ENCODE peak calls at places on chromosomes 13 and 19, in four cellular contexts. One of them, this sample, is unnamed.

GRCh38 chr19:29454109-29454508 is 71.7 kb upstream of the VSTM2B start:
- DNase-seq in heart right ventricle: no peak
- DNase-seq in A549: no peak
- DNase-seq in retinal pigment epithelial cell: no peak
- DNase-seq in this sample: no peak

GRCh38 chr13:104810242-104810641 is 1725.2 kb downstream of the EFNB2 start:
- DNase-seq in heart right ventricle: no peak
- DNase-seq in A549: no peak
- DNase-seq in retinal pigment epithelial cell: no peak
- DNase-seq in this sample: no peak

GRCh38 chr13:98466634-98467236 is 110.2 kb downstream of the STK24 start:
- DNase-seq in heart right ventricle: peak
- DNase-seq in A549: peak
- DNase-seq in retinal pigment epithelial cell: no peak
- DNase-seq in this sample: peak

GRCh38 chr13:85847012-85847411 is 47.8 kb upstream of the SLITRK6 start:
- DNase-seq in heart right ventricle: no peak
- DNase-seq in A549: no peak
- DNase-seq in retinal pigment epithelial cell: no peak
- DNase-seq in this sample: no peak

GRCh38 chr13:98214707-98215106 is 37.6 kb upstream of the RNF113B start:
- DNase-seq in heart right ventricle: no peak
- DNase-seq in A549: no peak
- DNase-seq in retinal pigment epithelial cell: no peak
- DNase-seq in this sample: no peak

GRCh38 chr13:30421093-30422055 is 919 bp upstream of the UBE2L5 start:
- DNase-seq in heart right ventricle: peak
- DNase-seq in A549: peak
- DNase-seq in retinal pigment epithelial cell: no peak
- DNase-seq in this sample: peak

GRCh38 chr19:8366121-8366581 is 2.2 kb downstream of the ANGPTL4 start:
- DNase-seq in heart right ventricle: no peak
- DNase-seq in A549: no peak
- DNase-seq in retinal pigment epithelial cell: no peak
- DNase-seq in this sample: no peak

GRCh38 chr13:27005556-27005955 is 166.1 kb downstream of the USP12 start:
- DNase-seq in heart right ventricle: no peak
- DNase-seq in A549: no peak
- DNase-seq in retinal pigment epithelial cell: no peak
- DNase-seq in this sample: no peak

GRCh38 chr19:41646589-41647204 is 19.8 kb upstream of the CEACAM4 start:
- DNase-seq in heart right ventricle: peak
- DNase-seq in A549: peak
- DNase-seq in retinal pigment epithelial cell: no peak
- DNase-seq in this sample: peak

GRCh38 chr19:41298327-41298964 is 11.5 kb upstream of the CCDC97 start:
- DNase-seq in heart right ventricle: peak
- DNase-seq in A549: no peak
- DNase-seq in retinal pigment epithelial cell: peak
- DNase-seq in this sample: no peak

GRCh38 chr13:71629167-71629566 is 237.8 kb downstream of the DACH1 start:
- DNase-seq in heart right ventricle: no peak
- DNase-seq in A549: no peak
- DNase-seq in retinal pigment epithelial cell: no peak
- DNase-seq in this sample: no peak

GRCh38 chr13:25372275-25373081 is 704 bp downstream of the ATP8A2 start:
- DNase-seq in heart right ventricle: no peak
- DNase-seq in A549: no peak
- DNase-seq in retinal pigment epithelial cell: no peak
- DNase-seq in this sample: peak

GRCh38 chr13:42333613-42334328 is 61.8 kb downstream of the AKAP11 start:
- DNase-seq in heart right ventricle: no peak
- DNase-seq in A549: peak
- DNase-seq in retinal pigment epithelial cell: no peak
- DNase-seq in this sample: no peak
- TF ChIP-seq CTCF in heart right ventricle: peak
- TF ChIP-seq CTCF in A549: peak
- TF ChIP-seq CTCF in retinal pigment epithelial cell: peak
- TF ChIP-seq CTCF in this sample: peak

DNA sequence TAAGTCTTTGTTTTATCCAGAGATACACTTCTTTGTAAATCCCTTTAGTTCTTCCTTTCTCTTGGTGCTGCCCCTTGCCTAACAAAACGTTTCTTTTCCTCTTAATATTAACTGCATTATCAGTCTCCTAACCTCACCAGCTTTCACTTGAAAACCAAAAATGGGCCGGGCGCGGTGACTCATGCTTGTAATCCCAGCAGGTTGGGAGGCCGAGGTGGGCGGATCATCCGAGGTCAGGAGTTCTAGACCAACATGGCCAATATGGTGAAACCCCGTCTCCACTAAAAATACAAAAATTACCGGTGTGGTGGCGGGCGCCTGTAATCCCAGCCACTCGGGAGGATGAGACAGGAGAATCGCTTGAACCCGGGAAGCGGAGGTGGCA is 329.8 kb upstream of the MIR17HG start:
- DNase-seq in heart right ventricle: no peak
- DNase-seq in A549: peak
- DNase-seq in retinal pigment epithelial cell: no peak
- DNase-seq in this sample: no peak
- TF ChIP-seq CTCF in heart right ventricle: no peak
- TF ChIP-seq CTCF in A549: no peak
- TF ChIP-seq CTCF in retinal pigment epithelial cell: no peak
- TF ChIP-seq CTCF in this sample: peak

DNA sequence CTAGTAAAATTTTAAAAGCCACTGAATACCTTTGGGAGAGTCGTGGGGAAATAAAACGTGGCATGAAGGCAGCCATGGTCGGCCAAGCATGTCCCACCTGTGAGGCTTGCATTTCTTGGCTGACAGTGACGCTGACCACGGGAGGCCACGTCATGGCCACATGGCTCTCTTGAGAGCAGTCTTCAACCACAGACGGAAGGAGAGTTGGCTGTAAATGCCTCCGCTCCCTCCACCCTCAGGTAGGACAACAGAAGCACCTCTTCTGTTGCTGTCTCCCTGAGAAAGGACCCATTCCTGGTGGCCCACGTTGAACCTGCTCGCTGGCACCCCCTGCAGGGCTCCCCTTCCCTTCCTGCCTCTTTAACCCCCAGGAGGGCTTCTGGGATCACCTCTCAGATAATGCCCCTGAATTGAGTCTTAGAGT is 10.6 kb upstream of the LRRC25 start:
- DNase-seq in heart right ventricle: peak
- DNase-seq in A549: no peak
- DNase-seq in retinal pigment epithelial cell: no peak
- DNase-seq in this sample: peak
- TF ChIP-seq CTCF in heart right ventricle: peak
- TF ChIP-seq CTCF in A549: peak
- TF ChIP-seq CTCF in retinal pigment epithelial cell: peak
- TF ChIP-seq CTCF in this sample: peak

GRCh38 chr13:94345374-94346195 is 133.9 kb downstream of the DCT start:
- DNase-seq in heart right ventricle: no peak
- DNase-seq in A549: peak
- DNase-seq in retinal pigment epithelial cell: no peak
- DNase-seq in this sample: no peak

GRCh38 chr13:94343243-94343585 is 136.3 kb downstream of the DCT start:
- DNase-seq in heart right ventricle: no peak
- DNase-seq in A549: no peak
- DNase-seq in retinal pigment epithelial cell: peak
- DNase-seq in this sample: no peak

GRCh38 chr13:94342436-94343242 is 136.8 kb downstream of the DCT start:
- DNase-seq in heart right ventricle: no peak
- DNase-seq in A549: no peak
- DNase-seq in retinal pigment epithelial cell: no peak
- DNase-seq in this sample: no peak

GRCh38 chr13:94346261-94347019 is 133.0 kb downstream of the DCT start:
- DNase-seq in heart right ventricle: no peak
- DNase-seq in A549: no peak
- DNase-seq in retinal pigment epithelial cell: no peak
- DNase-seq in this sample: no peak

GRCh38 chr13:94344126-94344863 is 135.2 kb downstream of the DCT start:
- DNase-seq in heart right ventricle: no peak
- DNase-seq in A549: no peak
- DNase-seq in retinal pigment epithelial cell: no peak
- DNase-seq in this sample: no peak
- TF ChIP-seq CTCF in heart right ventricle: no peak
- TF ChIP-seq CTCF in A549: no peak
- TF ChIP-seq CTCF in retinal pigment epithelial cell: no peak
- TF ChIP-seq CTCF in this sample: no peak

GRCh38 chr13:111612918-111613317 is 292.5 kb downstream of the TEX29 start:
- DNase-seq in heart right ventricle: no peak
- DNase-seq in A549: no peak
- DNase-seq in retinal pigment epithelial cell: no peak
- DNase-seq in this sample: no peak
- TF ChIP-seq CTCF in heart right ventricle: no peak
- TF ChIP-seq CTCF in A549: no peak
- TF ChIP-seq CTCF in retinal pigment epithelial cell: no peak
- TF ChIP-seq CTCF in this sample: no peak

GRCh38 chr19:55452381-55453325 is 8.8 kb downstream of the ISOC2 start:
- DNase-seq in heart right ventricle: peak
- DNase-seq in A549: peak
- DNase-seq in retinal pigment epithelial cell: no peak
- DNase-seq in this sample: peak
- TF ChIP-seq CTCF in heart right ventricle: no peak
- TF ChIP-seq CTCF in A549: no peak
- TF ChIP-seq CTCF in retinal pigment epithelial cell: no peak
- TF ChIP-seq CTCF in this sample: no peak